ENCODE peak calls at places on chromosomes 13 and 19, in four cellular contexts. C, J, D and N are unnamed samples.

GRCh38 chr13:27504126-27504525 is 53.8 kb upstream of the MTIF3 start:
- DNase-seq in C (no peak), J (no peak), D (peak; percentile 20), N (no peak)

GRCh38 chr19:45577111-45577905 is 7.3 kb downstream of the OPA3 start:
- DNase-seq in C (peak; percentile 71), D (peak; percentile 49), J (no peak), N (no peak)

GRCh38 chr13:30196025-30196424 is 111.3 kb downstream of the KATNAL1 start:
- DNase-seq in D (no peak), C (no peak), J (no peak), N (no peak)

GRCh38 chr19:45526143-45526542 is 18.9 kb downstream of the VASP start:
- DNase-seq in C (peak; percentile 70), D (peak; percentile 61), J (no peak), N (no peak)

GRCh38 chr19:28425431-28425931 is 787.5 kb downstream of the UQCRFS1 start:
- DNase-seq in J (no peak), D (no peak), C (no peak), N (no peak)

GRCh38 chr13:38398810-38399493 is 49.3 kb downstream of the UFM1 start:
- DNase-seq in D (no peak), C (no peak), J (no peak), N (no peak)

GRCh38 chr13:19838726-19839342 is 24.6 kb downstream of the ZMYM5 start:
- DNase-seq in C (no peak), J (no peak), D (no peak), N (no peak)

GRCh38 chr13:59024434-59024833 is 1139.3 kb downstream of the DIAPH3 start:
- DNase-seq in D (no peak), J (no peak), C (no peak), N (no peak)

GRCh38 chr13:39051157-39051556 is 12.9 kb downstream of the NHLRC3 start:
- DNase-seq in C (no peak), J (no peak), D (no peak), N (no peak)

GRCh38 chr13:29993716-29994488 is 143.5 kb upstream of the UBL3 start:
- DNase-seq in D (no peak), C (no peak), J (no peak), N (no peak)

DNA sequence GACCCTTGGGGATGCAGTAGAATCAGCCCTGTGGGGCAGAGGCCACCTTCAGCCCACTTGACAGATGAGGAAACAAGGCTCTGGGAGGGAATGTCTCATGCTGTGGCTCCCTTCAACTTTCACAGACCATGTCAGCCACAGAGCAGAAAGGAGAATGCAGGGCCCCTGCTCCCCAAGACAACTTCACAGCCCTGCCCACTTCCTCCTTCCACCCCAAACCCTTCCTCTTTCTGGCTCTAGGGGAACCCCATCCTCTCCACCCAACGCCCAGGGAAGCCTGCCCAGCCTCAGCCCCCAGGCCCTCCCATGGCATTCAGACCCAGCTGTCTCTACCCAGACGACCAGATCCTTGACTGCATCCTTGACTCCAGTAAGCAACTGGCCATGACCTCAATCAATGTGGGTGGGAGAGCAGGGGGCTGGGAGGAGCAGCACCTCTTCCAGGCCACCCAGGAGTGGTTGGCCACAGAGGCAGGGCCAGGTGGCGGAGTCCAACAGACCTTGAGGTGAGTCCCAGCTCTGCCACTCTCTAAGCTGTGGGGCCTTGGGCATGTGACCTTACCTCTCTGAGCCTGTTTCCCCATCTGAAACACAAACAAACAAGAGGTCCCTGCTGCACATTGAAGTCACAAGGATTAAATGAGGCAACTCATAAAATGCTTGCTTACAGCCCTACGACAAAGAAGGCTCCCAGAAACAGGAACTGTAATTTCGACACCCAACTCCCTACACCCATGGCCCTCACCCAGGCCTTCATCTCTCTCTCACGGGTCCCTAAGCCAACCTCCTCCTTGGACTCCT is 15.8 kb downstream of the DEDD2 start:
- DNase-seq in D (peak; percentile 32), C (peak; percentile 45), J (no peak), N (peak; percentile 91)
- H3K4me1 ChIP-seq in D (peaks cover 27% of the 10 kb centered on the region), C (peaks cover 5% of the 10 kb centered on the region), J (no peaks in the 10 kb centered on the region), N (peaks cover 82% of the 10 kb centered on the region)

GRCh38 chr19:1466461-1467227 is 12.4 kb downstream of the C19orf25 start:
- DNase-seq in D (no peak), C (no peak), J (no peak), N (no peak)
- H3K4me1 ChIP-seq in D (peaks cover 64% of the 10 kb centered on the region), C (peaks cover 55% of the 10 kb centered on the region), J (peaks cover 37% of the 10 kb centered on the region), N (peaks cover 67% of the 10 kb centered on the region)

DNA sequence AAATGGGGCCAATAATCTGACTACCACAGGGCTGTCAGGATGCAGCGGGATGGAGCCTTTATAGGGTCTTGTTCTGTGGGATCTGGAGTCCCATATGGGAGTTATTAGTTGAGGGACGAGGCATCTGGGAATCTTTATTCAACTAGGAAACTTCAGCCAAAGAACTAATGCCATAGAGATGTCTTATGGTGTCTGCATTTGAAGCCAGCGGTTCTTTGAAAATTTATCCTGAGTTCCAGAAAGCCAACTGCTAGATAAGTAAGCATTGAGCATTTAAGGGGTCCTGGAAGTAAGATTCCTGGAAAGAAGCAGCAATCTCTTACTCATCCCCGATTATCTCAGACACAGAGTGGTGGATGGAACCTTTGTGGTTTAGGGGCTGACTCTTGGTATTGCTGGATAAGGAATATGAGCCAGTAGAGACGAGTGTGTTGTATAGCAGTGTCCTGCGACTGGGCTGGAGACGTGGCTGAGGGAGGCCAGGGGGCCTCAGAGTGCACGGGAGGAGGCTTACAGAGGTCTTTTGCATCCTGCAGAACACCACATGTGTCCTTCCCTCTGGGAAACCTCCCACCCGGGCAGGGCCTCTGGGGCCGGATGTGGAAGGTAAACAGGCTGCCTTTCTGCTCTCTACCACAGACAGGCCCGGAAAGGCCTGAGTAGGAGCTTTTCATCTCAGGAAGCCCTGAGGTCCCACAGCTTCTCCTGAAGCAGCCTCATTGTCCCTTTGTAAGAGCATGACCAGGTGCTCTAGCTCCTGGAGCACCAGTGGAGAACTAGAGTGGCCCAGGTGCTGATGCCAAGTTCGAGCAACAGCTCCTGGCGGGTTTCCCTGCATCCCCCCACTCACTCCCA is 28.8 kb downstream of the ACTN4 start:
- DNase-seq in J (no peak), D (no peak), C (no peak), N (peak; percentile 80)
- H3K4me1 ChIP-seq in J (peaks cover 15% of the 10 kb centered on the region), D (peaks cover 96% of the 10 kb centered on the region), C (peaks cover 64% of the 10 kb centered on the region), N (peaks cover 95% of the 10 kb centered on the region)

GRCh38 chr19:40280608-40281221 is 4.4 kb downstream of the AKT2 start:
- DNase-seq in C (peak; percentile 70), J (no peak), D (peak; percentile 47), N (peak; percentile 66)

GRCh38 chr19:40282920-40283319 is 2.2 kb downstream of the AKT2 start:
- DNase-seq in J (no peak), C (no peak), D (no peak), N (peak; percentile 6)

GRCh38 chr19:40279761-40280607 is 5.2 kb downstream of the AKT2 start:
- DNase-seq in J (no peak), C (no peak), D (no peak), N (peak; percentile 77)

GRCh38 chr19:40282209-40282580 is 3.0 kb downstream of the AKT2 start:
- DNase-seq in D (no peak), J (no peak), C (no peak), N (peak; percentile 44)

GRCh38 chr19:40281381-40282208 is 3.5 kb downstream of the AKT2 start:
- DNase-seq in C (no peak), D (no peak), J (no peak), N (peak; percentile 62)
- H3K4me1 ChIP-seq in C (peaks cover 55% of the 10 kb centered on the region), D (peaks cover 91% of the 10 kb centered on the region), J (peaks cover 18% of the 10 kb centered on the region), N (peaks cover 90% of the 10 kb centered on the region)

GRCh38 chr13:50713849-50714248 is 129.6 kb downstream of the DLEU7 start:
- DNase-seq in D (no peak), C (no peak), J (no peak), N (peak; percentile 79)

GRCh38 chr13:50708461-50708860 is 135.0 kb downstream of the DLEU7 start:
- DNase-seq in J (no peak), C (no peak), D (no peak), N (no peak)

GRCh38 chr13:50712882-50713281 is 130.6 kb downstream of the DLEU7 start:
- DNase-seq in D (no peak), J (no peak), C (no peak), N (no peak)

GRCh38 chr13:50712469-50712868 is 131.0 kb downstream of the DLEU7 start:
- DNase-seq in C (no peak), J (no peak), D (no peak), N (no peak)

GRCh38 chr13:50711449-50711848 is 132.0 kb downstream of the DLEU7 start:
- DNase-seq in J (no peak), C (no peak), D (no peak), N (no peak)
- H3K4me1 ChIP-seq in J (no peaks in the 10 kb centered on the region), C (no peaks in the 10 kb centered on the region), D (peaks cover 50% of the 10 kb centered on the region), N (peaks cover 44% of the 10 kb centered on the region)

DNA sequence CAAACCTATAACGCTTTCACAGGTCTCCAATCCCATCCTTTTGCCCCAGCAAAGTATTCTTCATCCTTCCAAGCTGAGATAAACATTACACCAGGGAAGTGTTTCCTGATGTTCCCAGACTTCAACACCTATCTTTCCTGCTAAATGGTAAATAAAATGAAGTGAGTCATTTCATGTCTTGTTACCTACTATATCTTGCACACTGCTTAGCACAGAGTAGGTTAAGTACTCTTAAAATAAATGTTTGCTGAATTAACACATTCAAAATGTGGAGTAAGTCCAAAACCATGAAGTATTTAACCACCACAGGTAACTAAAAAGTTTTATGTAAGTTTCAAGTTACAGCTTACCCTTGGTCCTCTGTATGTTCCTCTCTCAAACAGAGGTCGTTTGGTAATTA is 3.4 kb downstream of the RBM26 start:
- DNase-seq in C (no peak), D (no peak), J (no peak), N (no peak)
- H3K4me1 ChIP-seq in C (peaks cover 40% of the 10 kb centered on the region), D (peaks cover 95% of the 10 kb centered on the region), J (no peaks in the 10 kb centered on the region), N (peaks cover 85% of the 10 kb centered on the region)

GRCh38 chr19:4370418-4371041 is 27.2 kb downstream of the MPND start:
- DNase-seq in C (no peak), D (no peak), J (no peak), N (no peak)

GRCh38 chr19:4372630-4373367 is 27.5 kb downstream of the SH3GL1 start:
- DNase-seq in D (no peak), J (no peak), C (no peak), N (no peak)

GRCh38 chr19:4371209-4371897 is 28.0 kb downstream of the MPND start:
- DNase-seq in C (no peak), J (no peak), D (no peak), N (no peak)

GRCh38 chr19:4373601-4374441 is 26.5 kb downstream of the SH3GL1 start:
- DNase-seq in J (no peak), C (no peak), D (peak; percentile 55), N (no peak)

DNA sequence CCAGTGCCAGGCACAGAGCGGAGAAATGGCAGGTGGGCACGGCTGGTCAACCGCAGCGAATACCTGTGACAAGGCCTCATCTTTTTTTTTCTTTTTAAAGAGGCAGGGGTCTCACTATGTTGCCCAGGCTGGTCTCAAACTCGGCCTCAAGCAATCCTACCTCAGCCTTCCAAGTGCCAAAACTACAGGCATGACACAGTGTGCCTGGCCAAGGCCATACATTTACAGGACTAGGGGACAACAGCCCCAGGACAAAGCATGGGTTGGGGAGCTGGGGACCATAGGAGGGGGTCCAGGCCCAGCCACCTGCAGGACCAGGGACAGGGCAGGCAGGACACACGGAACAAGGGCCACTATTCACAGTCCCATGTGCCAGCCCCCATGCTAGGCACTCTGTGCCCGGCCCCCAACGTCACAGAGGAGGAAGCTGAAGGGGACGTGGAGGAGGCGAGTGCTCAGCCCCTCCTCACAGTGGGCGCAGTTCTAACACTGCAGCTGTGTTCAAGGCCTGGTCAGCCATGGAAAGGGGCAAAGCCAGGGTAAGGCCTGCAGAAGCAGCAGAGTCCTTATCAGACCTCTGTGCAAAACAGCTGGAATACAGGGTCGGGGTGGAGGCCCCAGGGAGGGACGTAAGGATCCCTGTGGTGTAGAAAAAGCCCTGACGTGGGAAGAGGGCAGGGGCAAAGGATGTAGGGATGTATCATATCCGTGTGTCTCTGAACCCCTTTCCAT is 28.3 kb downstream of the SH3GL1 start:
- DNase-seq in C (no peak), D (no peak), J (no peak), N (no peak)
- H3K4me1 ChIP-seq in C (peaks cover 72% of the 10 kb centered on the region), D (peaks cover 100% of the 10 kb centered on the region), J (peaks cover 53% of the 10 kb centered on the region), N (peaks cover 94% of the 10 kb centered on the region)